ENCODE peak calls at places on chromosomes 1 and 21, in seven cellular contexts. S is HS-5; L is fibroblast of the conjunctiva; Q is GM13977; I is activated effector memory CD4-positive, alpha-beta T cell treated with Interleukin-2 at 50 U/mL for 16 hours; T is psoas muscle; Z is ovary. P is an unnamed sample.

GRCh38 chr1:101757985-101758384 is 238.7 kb downstream of the OLFM3 start:
- DNase-seq in S (no peak), L (no peak), Q (no peak), I (no peak), T (no peak), Z (no peak), P (no peak)

GRCh38 chr1:206006946-206007345 is 3.8 kb upstream of the RAB7B start:
- DNase-seq in S (no peak), L (no peak), Q (no peak), I (no peak), T (no peak), Z (no peak), P (no peak)

GRCh38 chr1:117851687-117852086 is 77.7 kb downstream of the GDAP2 start:
- DNase-seq in S (no peak), L (no peak), Q (no peak), I (no peak), T (no peak), Z (no peak), P (no peak)

GRCh38 chr1:32894019-32894600 is 7.1 kb downstream of the TMEM54 start:
- DNase-seq in S (no peak), L (no peak), Q (no peak), I (no peak), T (no peak), Z (no peak), P (no peak)

GRCh38 chr1:76274302-76274701 is 199.8 kb downstream of the ST6GALNAC3 start:
- DNase-seq in S (no peak), L (no peak), Q (no peak), I (no peak), T (no peak), Z (no peak), P (no peak)

GRCh38 chr21:41850085-41850484 is 29.1 kb downstream of the PRDM15 start:
- DNase-seq in S (no peak), L (no peak), Q (no peak), I (no peak), T (no peak), Z (no peak), P (no peak)

GRCh38 chr1:8941906-8942305 is 3.8 kb upstream of the CA6 start:
- DNase-seq in S (peak; percentile 54), L (peak; percentile 31), Q (no peak), I (no peak), T (no peak), Z (no peak), P (no peak)

GRCh38 chr1:64038965-64039926 is 164.2 kb upstream of the UBE2U start:
- DNase-seq in S (peak; percentile 97), L (peak; percentile 98), Q (no peak), I (no peak), T (peak; percentile 37), Z (no peak), P (peak; percentile 95)

GRCh38 chr1:63877816-63878215 is 104.0 kb downstream of the ROR1 start:
- DNase-seq in S (peak; percentile 59), L (no peak), Q (no peak), I (no peak), T (no peak), Z (no peak), P (no peak)

GRCh38 chr1:75521658-75522057 is 89.3 kb downstream of the SLC44A5 start:
- DNase-seq in S (no peak), L (no peak), Q (no peak), I (no peak), T (no peak), Z (no peak), P (no peak)

GRCh38 chr1:49229555-49229954 is 452.9 kb upstream of the BEND5 start:
- DNase-seq in S (no peak), L (no peak), Q (no peak), I (no peak), T (no peak), Z (no peak), P (no peak)

GRCh38 chr1:7298749-7299151 is 472.3 kb upstream of the VAMP3 start:
- DNase-seq in S (no peak), L (peak; percentile 53), Q (no peak), I (no peak), T (no peak), Z (no peak), P (peak; percentile 60)

GRCh38 chr1:3577711-3578432 is 33.4 kb downstream of the MEGF6 start:
- DNase-seq in S (no peak), L (no peak), Q (no peak), I (no peak), T (no peak), Z (no peak), P (no peak)

GRCh38 chr1:235739124-235739523 is 89.5 kb upstream of the GNG4 start:
- DNase-seq in S (peak; percentile 65), L (no peak), Q (no peak), I (no peak), T (no peak), Z (no peak), P (no peak)

GRCh38 chr1:199084293-199084692 is 445.5 kb downstream of the PTPRC start:
- DNase-seq in S (no peak), L (no peak), Q (no peak), I (no peak), T (no peak), Z (no peak), P (no peak)

GRCh38 chr1:43525995-43526394 is 4.7 kb upstream of the PTPRF start:
- DNase-seq in S (peak; percentile 57), L (peak; percentile 21), Q (no peak), I (no peak), T (no peak), Z (no peak), P (no peak)

GRCh38 chr1:201011616-201012015 is 11.9 kb downstream of the KIF21B start:
- DNase-seq in S (no peak), L (no peak), Q (no peak), I (no peak), T (no peak), Z (no peak), P (no peak)

GRCh38 chr1:161117681-161118581 is at the start of the genes NIT1 and PFDN2:
- DNase-seq in S (no peak), L (peak; percentile 71), Q (peak; percentile 91), I (peak; percentile 76), T (peak; percentile 89), Z (peak; percentile 90), P (no peak)

GRCh38 chr1:20322081-20322824 is 31.6 kb downstream of the VWA5B1 start:
- DNase-seq in S (no peak), L (no peak), Q (peak; percentile 90), I (no peak), T (no peak), Z (no peak), P (no peak)

GRCh38 chr1:24920155-24920925 is 9.7 kb downstream of the RUNX3 start:
- DNase-seq in S (no peak), L (no peak), Q (no peak), I (no peak), T (peak; percentile 63), Z (no peak), P (no peak)

GRCh38 chr1:100469578-100469977 is 68.4 kb upstream of the GPR88 start:
- DNase-seq in S (no peak), L (no peak), Q (no peak), I (no peak), T (no peak), Z (no peak), P (no peak)

GRCh38 chr1:62237950-62238374 is 43.3 kb downstream of the L1TD1 start:
- DNase-seq in S (no peak), L (no peak), Q (no peak), I (no peak), T (no peak), Z (no peak), P (no peak)

GRCh38 chr1:24904731-24905354 is 25.2 kb downstream of the RUNX3 start:
- DNase-seq in S (no peak), L (no peak), Q (peak; percentile 26), I (no peak), T (no peak), Z (no peak), P (no peak)

GRCh38 chr1:100400332-100400933 is 48.1 kb downstream of the CDC14A start:
- DNase-seq in S (no peak), L (no peak), Q (peak; percentile 23), I (peak; percentile 59), T (no peak), Z (no peak), P (no peak)

GRCh38 chr21:38470762-38471161 is 27.5 kb downstream of the ERG start:
- DNase-seq in S (peak; percentile 11), L (peak; percentile 67), Q (no peak), I (no peak), T (no peak), Z (no peak), P (no peak)

GRCh38 chr1:156894001-156894400 is 483 bp downstream of the PEAR1 start:
- DNase-seq in S (no peak), L (no peak), Q (no peak), I (no peak), T (no peak), Z (peak; percentile 48), P (no peak)

GRCh38 chr1:79323240-79324025 is 316.9 kb upstream of the ADGRL4 start:
- DNase-seq in S (peak; percentile 98), L (peak; percentile 96), Q (no peak), I (no peak), T (no peak), Z (no peak), P (peak; percentile 81)

GRCh38 chr21:38333290-38334272 is 76.8 kb downstream of the KCNJ15 start:
- DNase-seq in S (no peak), L (no peak), Q (peak; percentile 30), I (no peak), T (no peak), Z (no peak), P (no peak)

GRCh38 chr1:183954496-183954895 is 83.0 kb downstream of the COLGALT2 start:
- DNase-seq in S (no peak), L (no peak), Q (no peak), I (no peak), T (no peak), Z (no peak), P (no peak)

GRCh38 chr1:63343922-63344321 is 21.6 kb downstream of the FOXD3 start:
- DNase-seq in S (no peak), L (no peak), Q (no peak), I (no peak), T (no peak), Z (no peak), P (no peak)

GRCh38 chr1:7707527-7707926 is 63.6 kb upstream of the VAMP3 start:
- DNase-seq in S (peak; percentile 43), L (no peak), Q (no peak), I (no peak), T (no peak), Z (no peak), P (no peak)

GRCh38 chr1:115771847-115772457 is 3.4 kb upstream of the CASQ2 start:
- DNase-seq in S (peak; percentile 78), L (peak; percentile 87), Q (peak; percentile 67), I (no peak), T (peak; percentile 65), Z (peak; percentile 57), P (peak; percentile 25)

GRCh38 chr21:43790053-43790524 is 712 bp downstream of the RRP1 start:
- DNase-seq in S (no peak), L (no peak), Q (no peak), I (no peak), T (no peak), Z (no peak), P (no peak)

GRCh38 chr1:59570524-59570923 is 244.2 kb upstream of the HOOK1 start:
- DNase-seq in S (no peak), L (no peak), Q (no peak), I (peak; percentile 2), T (no peak), Z (no peak), P (no peak)

GRCh38 chr21:34046917-34047316 is 26.5 kb upstream of the MRPS6 start:
- DNase-seq in S (no peak), L (no peak), Q (peak; percentile 57), I (no peak), T (no peak), Z (no peak), P (no peak)

GRCh38 chr1:224779491-224780020 is 149.9 kb upstream of the DNAH14 start:
- DNase-seq in S (no peak), L (no peak), Q (no peak), I (no peak), T (no peak), Z (no peak), P (no peak)